ENCODE peak calls at places on chromosomes 7 and 10, in eight cellular contexts. One of them, this sample, is unnamed.

GRCh38 chr10:9957352-9957751 is 1060.3 kb upstream of the CELF2 start:
- DNase-seq in SK-MEL-5: no peak
- DNase-seq in Calu3: no peak
- DNase-seq in brain microvascular endothelial cell: peak
- DNase-seq in memory B cell: no peak
- DNase-seq in effector CD8-positive, alpha-beta T cell: no peak
- DNase-seq in IMR-90: peak
- DNase-seq in C1 segment of cervical spinal cord: no peak
- DNase-seq in this sample: no peak

GRCh38 chr10:120369831-120370230 is 87.2 kb upstream of the PLPP4 start:
- DNase-seq in IMR-90: no peak
- DNase-seq in SK-MEL-5: no peak
- DNase-seq in memory B cell: no peak
- DNase-seq in effector CD8-positive, alpha-beta T cell: no peak
- DNase-seq in brain microvascular endothelial cell: peak
- DNase-seq in C1 segment of cervical spinal cord: no peak
- DNase-seq in Calu3: no peak
- DNase-seq in this sample: no peak

GRCh38 chr7:80284848-80285247 is 150.2 kb downstream of the GNAI1 start:
- DNase-seq in Calu3: no peak
- DNase-seq in SK-MEL-5: no peak
- DNase-seq in brain microvascular endothelial cell: peak
- DNase-seq in effector CD8-positive, alpha-beta T cell: no peak
- DNase-seq in memory B cell: no peak
- DNase-seq in C1 segment of cervical spinal cord: no peak
- DNase-seq in IMR-90: peak
- DNase-seq in this sample: no peak

GRCh38 chr10:13712799-13713581 is 126.2 kb downstream of the PRPF18 start:
- DNase-seq in C1 segment of cervical spinal cord: no peak
- DNase-seq in memory B cell: peak
- DNase-seq in Calu3: peak
- DNase-seq in SK-MEL-5: peak
- DNase-seq in IMR-90: peak
- DNase-seq in brain microvascular endothelial cell: peak
- DNase-seq in effector CD8-positive, alpha-beta T cell: no peak
- DNase-seq in this sample: no peak

GRCh38 chr10:94991243-94991888 is 52.9 kb downstream of the CYP2C9 start:
- DNase-seq in C1 segment of cervical spinal cord: no peak
- DNase-seq in Calu3: peak
- DNase-seq in effector CD8-positive, alpha-beta T cell: no peak
- DNase-seq in IMR-90: no peak
- DNase-seq in brain microvascular endothelial cell: no peak
- DNase-seq in memory B cell: no peak
- DNase-seq in SK-MEL-5: no peak
- DNase-seq in this sample: no peak

GRCh38 chr10:112689327-112689726 is 242.3 kb downstream of the VTI1A start:
- DNase-seq in brain microvascular endothelial cell: no peak
- DNase-seq in effector CD8-positive, alpha-beta T cell: no peak
- DNase-seq in IMR-90: peak
- DNase-seq in Calu3: peak
- DNase-seq in SK-MEL-5: peak
- DNase-seq in C1 segment of cervical spinal cord: no peak
- DNase-seq in memory B cell: no peak
- DNase-seq in this sample: no peak

GRCh38 chr10:15399060-15399661 is 28.1 kb upstream of the FAM171A1 start:
- DNase-seq in SK-MEL-5: no peak
- DNase-seq in IMR-90: no peak
- DNase-seq in C1 segment of cervical spinal cord: no peak
- DNase-seq in brain microvascular endothelial cell: no peak
- DNase-seq in memory B cell: no peak
- DNase-seq in effector CD8-positive, alpha-beta T cell: no peak
- DNase-seq in Calu3: no peak
- DNase-seq in this sample: no peak

GRCh38 chr7:151659219-151659618 is 139.5 kb upstream of the RHEB start:
- DNase-seq in effector CD8-positive, alpha-beta T cell: no peak
- DNase-seq in C1 segment of cervical spinal cord: no peak
- DNase-seq in brain microvascular endothelial cell: no peak
- DNase-seq in memory B cell: no peak
- DNase-seq in IMR-90: no peak
- DNase-seq in SK-MEL-5: no peak
- DNase-seq in Calu3: no peak
- DNase-seq in this sample: no peak

GRCh38 chr10:35422236-35422635 is 85.9 kb downstream of the CCNY start:
- DNase-seq in C1 segment of cervical spinal cord: no peak
- DNase-seq in brain microvascular endothelial cell: no peak
- DNase-seq in effector CD8-positive, alpha-beta T cell: no peak
- DNase-seq in memory B cell: no peak
- DNase-seq in IMR-90: peak
- DNase-seq in Calu3: no peak
- DNase-seq in SK-MEL-5: no peak
- DNase-seq in this sample: no peak

GRCh38 chr10:12406764-12407400 is 57.5 kb downstream of the CAMK1D start:
- DNase-seq in memory B cell: no peak
- DNase-seq in brain microvascular endothelial cell: no peak
- DNase-seq in effector CD8-positive, alpha-beta T cell: no peak
- DNase-seq in C1 segment of cervical spinal cord: no peak
- DNase-seq in SK-MEL-5: no peak
- DNase-seq in Calu3: no peak
- DNase-seq in IMR-90: no peak
- DNase-seq in this sample: no peak

GRCh38 chr10:50946991-50947781 is 61.8 kb upstream of the A1CF start:
- DNase-seq in Calu3: no peak
- DNase-seq in effector CD8-positive, alpha-beta T cell: no peak
- DNase-seq in SK-MEL-5: no peak
- DNase-seq in C1 segment of cervical spinal cord: no peak
- DNase-seq in memory B cell: no peak
- DNase-seq in brain microvascular endothelial cell: peak
- DNase-seq in IMR-90: peak
- DNase-seq in this sample: no peak

GRCh38 chr10:74924251-74924954 is 98.0 kb downstream of the KAT6B start:
- DNase-seq in C1 segment of cervical spinal cord: no peak
- DNase-seq in Calu3: peak
- DNase-seq in effector CD8-positive, alpha-beta T cell: no peak
- DNase-seq in memory B cell: no peak
- DNase-seq in brain microvascular endothelial cell: peak
- DNase-seq in SK-MEL-5: peak
- DNase-seq in IMR-90: peak
- DNase-seq in this sample: no peak

GRCh38 chr10:132938472-132939329 is 3.7 kb downstream of the CFAP46 start:
- DNase-seq in effector CD8-positive, alpha-beta T cell: no peak
- DNase-seq in SK-MEL-5: peak
- DNase-seq in Calu3: peak
- DNase-seq in IMR-90: no peak
- DNase-seq in brain microvascular endothelial cell: peak
- DNase-seq in memory B cell: no peak
- DNase-seq in C1 segment of cervical spinal cord: no peak
- DNase-seq in this sample: no peak

GRCh38 chr7:120960714-120961113 is 10.1 kb downstream of the ING3 start:
- DNase-seq in SK-MEL-5: no peak
- DNase-seq in brain microvascular endothelial cell: no peak
- DNase-seq in effector CD8-positive, alpha-beta T cell: no peak
- DNase-seq in IMR-90: no peak
- DNase-seq in Calu3: no peak
- DNase-seq in memory B cell: no peak
- DNase-seq in C1 segment of cervical spinal cord: no peak
- DNase-seq in this sample: no peak

GRCh38 chr7:18685961-18686360 is 190.4 kb downstream of the HDAC9 start:
- DNase-seq in brain microvascular endothelial cell: peak
- DNase-seq in Calu3: no peak
- DNase-seq in memory B cell: no peak
- DNase-seq in IMR-90: peak
- DNase-seq in effector CD8-positive, alpha-beta T cell: no peak
- DNase-seq in C1 segment of cervical spinal cord: no peak
- DNase-seq in SK-MEL-5: no peak
- DNase-seq in this sample: no peak

GRCh38 chr10:43201545-43202131 is 63.4 kb downstream of the CSGALNACT2 start:
- DNase-seq in SK-MEL-5: no peak
- DNase-seq in memory B cell: no peak
- DNase-seq in Calu3: no peak
- DNase-seq in C1 segment of cervical spinal cord: no peak
- DNase-seq in IMR-90: no peak
- DNase-seq in brain microvascular endothelial cell: no peak
- DNase-seq in effector CD8-positive, alpha-beta T cell: no peak
- DNase-seq in this sample: no peak

GRCh38 chr10:48594799-48595198 is 10.1 kb downstream of the ARHGAP22 start:
- DNase-seq in SK-MEL-5: peak
- DNase-seq in IMR-90: no peak
- DNase-seq in memory B cell: no peak
- DNase-seq in effector CD8-positive, alpha-beta T cell: no peak
- DNase-seq in Calu3: no peak
- DNase-seq in brain microvascular endothelial cell: no peak
- DNase-seq in C1 segment of cervical spinal cord: no peak
- DNase-seq in this sample: no peak

GRCh38 chr7:137390076-137390475 is 46.5 kb upstream of the PTN start:
- DNase-seq in IMR-90: no peak
- DNase-seq in Calu3: no peak
- DNase-seq in memory B cell: no peak
- DNase-seq in C1 segment of cervical spinal cord: no peak
- DNase-seq in effector CD8-positive, alpha-beta T cell: no peak
- DNase-seq in SK-MEL-5: no peak
- DNase-seq in brain microvascular endothelial cell: no peak
- DNase-seq in this sample: no peak

GRCh38 chr10:103757531-103758293 is 97.7 kb downstream of the SH3PXD2A start:
- DNase-seq in Calu3: no peak
- DNase-seq in IMR-90: peak
- DNase-seq in C1 segment of cervical spinal cord: no peak
- DNase-seq in brain microvascular endothelial cell: peak
- DNase-seq in SK-MEL-5: no peak
- DNase-seq in effector CD8-positive, alpha-beta T cell: no peak
- DNase-seq in memory B cell: no peak
- DNase-seq in this sample: no peak

GRCh38 chr10:124291009-124291671 is 127.6 kb downstream of the OAT start:
- DNase-seq in C1 segment of cervical spinal cord: no peak
- DNase-seq in IMR-90: no peak
- DNase-seq in SK-MEL-5: peak
- DNase-seq in Calu3: no peak
- DNase-seq in memory B cell: no peak
- DNase-seq in brain microvascular endothelial cell: no peak
- DNase-seq in effector CD8-positive, alpha-beta T cell: no peak
- DNase-seq in this sample: no peak

GRCh38 chr10:75186310-75186709 is 24.3 kb upstream of the VDAC2 start:
- DNase-seq in C1 segment of cervical spinal cord: no peak
- DNase-seq in Calu3: no peak
- DNase-seq in brain microvascular endothelial cell: no peak
- DNase-seq in SK-MEL-5: no peak
- DNase-seq in effector CD8-positive, alpha-beta T cell: no peak
- DNase-seq in memory B cell: no peak
- DNase-seq in IMR-90: no peak
- DNase-seq in this sample: no peak